ENCODE peak calls at places on chromosome 12, in six cellular contexts. One of them, this sample, is unnamed.

GRCh38 chr12:104055686-104056388 is 5.8 kb upstream of the GLT8D2 start:
- DNase-seq in HCT116: no peak
- DNase-seq in endothelial cell of umbilical vein: peak; percentile 79
- DNase-seq in upper lobe of left lung: no peak
- DNase-seq in H1: no peak
- DNase-seq in stomach: peak; percentile 83
- DNase-seq in this sample: no peak

GRCh38 chr12:57261385-57261784 is 10.4 kb upstream of the STAC3 start:
- DNase-seq in HCT116: no peak
- DNase-seq in stomach: no peak
- DNase-seq in endothelial cell of umbilical vein: no peak
- DNase-seq in H1: no peak
- DNase-seq in upper lobe of left lung: no peak
- DNase-seq in this sample: no peak

GRCh38 chr12:114658002-114658441 is 26.0 kb downstream of the TBX3 start:
- DNase-seq in HCT116: no peak
- DNase-seq in upper lobe of left lung: no peak
- DNase-seq in stomach: no peak
- DNase-seq in H1: no peak
- DNase-seq in endothelial cell of umbilical vein: no peak
- DNase-seq in this sample: no peak

GRCh38 chr12:4145990-4146859 is 127.3 kb upstream of the CCND2 start:
- DNase-seq in upper lobe of left lung: no peak
- DNase-seq in endothelial cell of umbilical vein: no peak
- DNase-seq in H1: no peak
- DNase-seq in stomach: no peak
- DNase-seq in HCT116: no peak
- DNase-seq in this sample: no peak

GRCh38 chr12:131912526-131913274 is 16.4 kb upstream of the PUS1 start:
- DNase-seq in upper lobe of left lung: peak; percentile 71
- DNase-seq in endothelial cell of umbilical vein: peak; percentile 85
- DNase-seq in HCT116: peak; percentile 57
- DNase-seq in H1: no peak
- DNase-seq in stomach: peak; percentile 56
- DNase-seq in this sample: no peak

GRCh38 chr12:10191865-10192264 is 13.0 kb downstream of the TMEM52B start:
- DNase-seq in stomach: no peak
- DNase-seq in upper lobe of left lung: no peak
- DNase-seq in H1: no peak
- DNase-seq in HCT116: no peak
- DNase-seq in endothelial cell of umbilical vein: no peak
- DNase-seq in this sample: no peak

GRCh38 chr12:27161458-27162228 is 79.3 kb upstream of the C12orf71 start:
- DNase-seq in H1: no peak
- DNase-seq in upper lobe of left lung: no peak
- DNase-seq in stomach: no peak
- DNase-seq in endothelial cell of umbilical vein: peak; percentile 9
- DNase-seq in HCT116: no peak
- DNase-seq in this sample: no peak

GRCh38 chr12:110373962-110374611 is 29.4 kb downstream of the ANAPC7 start:
- DNase-seq in upper lobe of left lung: peak; percentile 65
- DNase-seq in HCT116: no peak
- DNase-seq in stomach: no peak
- DNase-seq in endothelial cell of umbilical vein: no peak
- DNase-seq in H1: no peak
- DNase-seq in this sample: no peak

GRCh38 chr12:2483713-2484112 is 311.1 kb upstream of the FKBP4 start:
- DNase-seq in HCT116: no peak
- DNase-seq in H1: no peak
- DNase-seq in endothelial cell of umbilical vein: no peak
- DNase-seq in upper lobe of left lung: no peak
- DNase-seq in stomach: no peak
- DNase-seq in this sample: no peak

GRCh38 chr12:61291647-61292046 is 968.6 kb upstream of the USP15 start:
- DNase-seq in upper lobe of left lung: no peak
- DNase-seq in HCT116: no peak
- DNase-seq in H1: no peak
- DNase-seq in endothelial cell of umbilical vein: no peak
- DNase-seq in stomach: no peak
- DNase-seq in this sample: no peak

GRCh38 chr12:69630191-69630590 is 19.5 kb upstream of the LRRC10 start:
- DNase-seq in HCT116: no peak
- DNase-seq in endothelial cell of umbilical vein: no peak
- DNase-seq in stomach: no peak
- DNase-seq in upper lobe of left lung: no peak
- DNase-seq in H1: no peak
- DNase-seq in this sample: no peak

GRCh38 chr12:34016361-34016760 is 5.9 kb upstream of the ALG10 start:
- DNase-seq in HCT116: no peak
- DNase-seq in upper lobe of left lung: no peak
- DNase-seq in stomach: no peak
- DNase-seq in H1: no peak
- DNase-seq in endothelial cell of umbilical vein: no peak
- DNase-seq in this sample: no peak

GRCh38 chr12:106247731-106248176 is at the start of gene CKAP4:
- DNase-seq in upper lobe of left lung: peak; percentile 96
- DNase-seq in endothelial cell of umbilical vein: peak; percentile 74
- DNase-seq in stomach: peak; percentile 83
- DNase-seq in H1: no peak
- DNase-seq in HCT116: no peak
- DNase-seq in this sample: peak; percentile 86

GRCh38 chr12:106030210-106031175 is 108.3 kb downstream of the NUAK1 start:
- DNase-seq in H1: no peak
- DNase-seq in stomach: no peak
- DNase-seq in upper lobe of left lung: no peak
- DNase-seq in HCT116: no peak
- DNase-seq in endothelial cell of umbilical vein: peak; percentile 83
- DNase-seq in this sample: no peak

GRCh38 chr12:43151406-43152080 is 400.5 kb downstream of the ADAMTS20 start:
- DNase-seq in endothelial cell of umbilical vein: no peak
- DNase-seq in stomach: no peak
- DNase-seq in HCT116: no peak
- DNase-seq in H1: no peak
- DNase-seq in upper lobe of left lung: no peak
- DNase-seq in this sample: no peak

GRCh38 chr12:65355461-65355860 is 77.0 kb downstream of the MSRB3 start:
- DNase-seq in H1: no peak
- DNase-seq in HCT116: no peak
- DNase-seq in endothelial cell of umbilical vein: no peak
- DNase-seq in stomach: no peak
- DNase-seq in upper lobe of left lung: no peak
- DNase-seq in this sample: no peak

GRCh38 chr12:2092890-2093289 is 40.1 kb downstream of the CACNA1C start:
- DNase-seq in H1: no peak
- DNase-seq in endothelial cell of umbilical vein: no peak
- DNase-seq in upper lobe of left lung: no peak
- DNase-seq in stomach: no peak
- DNase-seq in HCT116: no peak
- DNase-seq in this sample: no peak

GRCh38 chr12:27866382-27867101 is 86.5 kb upstream of the MANSC4 start:
- DNase-seq in H1: no peak
- DNase-seq in HCT116: no peak
- DNase-seq in endothelial cell of umbilical vein: no peak
- DNase-seq in stomach: no peak
- DNase-seq in upper lobe of left lung: no peak
- DNase-seq in this sample: no peak

GRCh38 chr12:96427269-96427729 is 27.1 kb upstream of the CDK17 start:
- DNase-seq in H1: peak; percentile 46
- DNase-seq in upper lobe of left lung: no peak
- DNase-seq in stomach: peak; percentile 33
- DNase-seq in endothelial cell of umbilical vein: peak; percentile 99
- DNase-seq in HCT116: peak; percentile 54
- DNase-seq in this sample: peak; percentile 84

GRCh38 chr12:100611031-100611430 is 37.5 kb downstream of the GAS2L3 start:
- DNase-seq in endothelial cell of umbilical vein: no peak
- DNase-seq in HCT116: no peak
- DNase-seq in stomach: no peak
- DNase-seq in H1: no peak
- DNase-seq in upper lobe of left lung: no peak
- DNase-seq in this sample: no peak

GRCh38 chr12:101829639-101830390 is 944 bp downstream of the GNPTAB start:
- DNase-seq in H1: no peak
- DNase-seq in endothelial cell of umbilical vein: peak; percentile 37
- DNase-seq in upper lobe of left lung: no peak
- DNase-seq in stomach: peak; percentile 49
- DNase-seq in HCT116: no peak
- DNase-seq in this sample: no peak

GRCh38 chr12:68225576-68226476 is at the start of gene IL26:
- DNase-seq in H1: no peak
- DNase-seq in stomach: no peak
- DNase-seq in upper lobe of left lung: no peak
- DNase-seq in HCT116: no peak
- DNase-seq in endothelial cell of umbilical vein: no peak
- DNase-seq in this sample: no peak

GRCh38 chr12:69388371-69388770 is 28.8 kb downstream of the YEATS4 start:
- DNase-seq in H1: no peak
- DNase-seq in upper lobe of left lung: no peak
- DNase-seq in HCT116: peak; percentile 34
- DNase-seq in stomach: no peak
- DNase-seq in endothelial cell of umbilical vein: peak; percentile 79
- DNase-seq in this sample: no peak

GRCh38 chr12:15634010-15634676 is 155.0 kb downstream of the EPS8 start:
- DNase-seq in HCT116: no peak
- DNase-seq in H1: no peak
- DNase-seq in endothelial cell of umbilical vein: peak; percentile 53
- DNase-seq in upper lobe of left lung: no peak
- DNase-seq in stomach: no peak
- DNase-seq in this sample: no peak

DNA sequence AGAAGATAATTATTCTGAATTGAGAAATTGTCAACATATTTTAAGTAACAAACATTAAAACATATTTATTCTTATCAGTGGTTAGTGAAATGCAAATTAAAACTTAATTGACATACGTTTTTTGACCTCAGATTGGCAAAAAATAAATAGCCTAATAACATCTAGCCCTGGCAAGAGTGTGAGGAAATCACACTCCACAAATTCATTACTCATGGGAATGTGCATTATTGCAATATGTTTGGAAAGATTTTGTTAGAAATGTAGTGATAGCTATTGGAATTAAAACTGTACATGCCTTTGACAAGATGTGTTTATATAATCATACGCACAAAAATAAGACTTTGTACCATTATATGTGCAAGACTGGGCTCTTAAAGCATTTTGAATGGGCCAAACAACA is 168.6 kb downstream of the KITLG start:
- DNase-seq in H1: no peak
- DNase-seq in HCT116: no peak
- DNase-seq in stomach: no peak
- DNase-seq in upper lobe of left lung: no peak
- DNase-seq in endothelial cell of umbilical vein: no peak
- DNase-seq in this sample: no peak
- H3K4me3 ChIP-seq in H1: no peak overlapping the region
- H3K4me3 ChIP-seq in HCT116: no peak overlapping the region
- H3K4me3 ChIP-seq in stomach: no peak overlapping the region
- H3K4me3 ChIP-seq in upper lobe of left lung: no peak overlapping the region
- H3K4me3 ChIP-seq in endothelial cell of umbilical vein: no peak overlapping the region
- H3K4me3 ChIP-seq in this sample: no peak overlapping the region

DNA sequence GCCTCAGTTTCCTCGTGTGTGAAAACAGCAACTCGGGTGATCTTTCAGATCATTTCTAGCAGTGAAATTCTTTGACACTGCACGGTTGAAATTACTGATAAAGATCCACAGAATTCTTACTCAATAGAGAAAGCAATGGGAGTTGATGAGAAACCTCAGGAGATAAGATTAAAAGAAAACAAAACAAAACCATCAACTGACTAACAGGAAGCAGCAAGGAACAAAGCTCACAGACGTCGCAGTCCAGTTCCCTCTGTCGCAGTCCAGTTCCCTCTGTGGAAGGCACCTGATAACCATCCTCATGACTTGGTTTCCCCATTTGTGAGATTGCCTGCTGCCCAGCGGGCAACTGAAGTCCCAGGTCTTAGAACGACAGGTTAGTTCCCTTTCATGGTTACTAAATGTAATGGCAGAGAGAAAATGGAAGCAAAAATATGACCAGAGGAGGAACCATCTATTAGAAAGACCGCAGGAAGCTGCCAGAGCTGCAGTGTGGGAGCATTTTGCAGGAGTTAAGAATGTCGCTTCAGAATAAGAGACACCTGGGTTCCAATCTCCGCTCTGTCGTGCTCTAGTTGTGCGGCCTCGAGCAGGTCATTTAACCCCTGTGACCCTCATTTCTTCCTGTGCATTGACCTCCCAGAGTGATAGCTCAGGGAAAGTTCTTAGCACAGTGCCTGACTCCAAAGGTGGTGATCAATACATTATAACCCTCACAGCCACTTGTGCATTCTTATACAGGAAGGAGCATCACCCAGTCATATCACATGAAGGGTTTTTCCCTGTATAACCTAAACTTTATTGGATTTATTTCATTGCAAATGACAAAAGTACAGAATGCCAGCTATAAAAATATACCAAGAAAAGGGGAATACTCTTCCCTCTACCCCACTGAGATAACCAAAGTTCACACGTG is 5.1 kb upstream of the MED13L start:
- DNase-seq in H1: no peak
- DNase-seq in HCT116: no peak
- DNase-seq in endothelial cell of umbilical vein: no peak
- DNase-seq in stomach: no peak
- DNase-seq in upper lobe of left lung: no peak
- DNase-seq in this sample: no peak
- TF ChIP-seq POLR2A in H1: no peak
- TF ChIP-seq POLR2A in HCT116: no peak
- TF ChIP-seq POLR2A in endothelial cell of umbilical vein: no peak
- TF ChIP-seq POLR2A in stomach: no peak
- TF ChIP-seq POLR2A in upper lobe of left lung: no peak
- TF ChIP-seq POLR2A in this sample: no peak

DNA sequence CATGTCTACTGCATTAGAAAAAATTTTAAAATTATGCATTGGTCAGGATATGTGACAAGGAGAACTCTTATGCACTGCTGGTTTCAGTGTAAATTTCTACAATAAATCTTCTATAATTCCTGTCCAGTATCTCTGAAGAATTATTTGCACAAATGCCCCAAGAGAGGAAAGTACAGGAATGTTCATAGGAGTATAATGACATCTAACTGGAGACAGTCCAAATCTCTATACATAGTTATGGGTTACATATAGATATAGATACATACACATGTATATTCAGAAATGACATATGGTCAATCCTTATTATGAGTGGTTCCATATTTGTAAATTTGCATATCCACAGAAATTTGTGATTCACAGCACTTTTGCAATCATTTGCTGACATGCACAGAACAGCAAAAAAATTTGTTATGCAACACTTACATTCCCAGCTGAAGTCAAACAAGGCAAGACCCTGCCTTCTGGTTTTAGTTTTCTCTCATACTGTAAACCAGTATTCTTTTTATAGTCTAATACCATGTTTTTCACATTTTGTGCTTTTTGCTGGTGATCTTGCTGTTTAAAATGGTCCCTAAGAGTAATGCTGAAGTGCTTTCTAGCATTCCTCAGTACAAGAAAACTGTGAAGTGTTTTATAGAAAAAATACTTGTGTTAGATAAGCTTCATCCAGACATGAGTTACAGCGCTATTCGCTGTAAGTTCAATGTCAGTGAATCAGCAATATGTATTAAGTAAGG is 103.7 kb downstream of the SLC16A7 start:
- DNase-seq in upper lobe of left lung: no peak
- DNase-seq in endothelial cell of umbilical vein: no peak
- DNase-seq in HCT116: no peak
- DNase-seq in H1: no peak
- DNase-seq in stomach: no peak
- DNase-seq in this sample: no peak
- TF ChIP-seq POLR2AphosphoS5 in upper lobe of left lung: peak; percentile 35
- TF ChIP-seq POLR2AphosphoS5 in endothelial cell of umbilical vein: no peak
- TF ChIP-seq POLR2AphosphoS5 in HCT116: no peak
- TF ChIP-seq POLR2AphosphoS5 in H1: no peak
- TF ChIP-seq POLR2AphosphoS5 in stomach: no peak
- TF ChIP-seq POLR2AphosphoS5 in this sample: peak; percentile 26

GRCh38 chr12:92502417-92503028 is 200.3 kb upstream of the PLEKHG7 start:
- DNase-seq in H1: no peak
- DNase-seq in stomach: no peak
- DNase-seq in HCT116: no peak
- DNase-seq in upper lobe of left lung: no peak
- DNase-seq in endothelial cell of umbilical vein: no peak
- DNase-seq in this sample: no peak
- H3K4me3 ChIP-seq in H1: no peak overlapping the region
- H3K4me3 ChIP-seq in stomach: no peak overlapping the region
- H3K4me3 ChIP-seq in HCT116: no peak overlapping the region
- H3K4me3 ChIP-seq in upper lobe of left lung: no peak overlapping the region
- H3K4me3 ChIP-seq in endothelial cell of umbilical vein: no peak overlapping the region
- H3K4me3 ChIP-seq in this sample: no peak overlapping the region